ENCODE peak calls at places on chromosomes 13 and 19, in six cellular contexts. O, G, R, N, E and U are unnamed samples.

GRCh38 chr13:73572824-73573223 is 514.0 kb downstream of the KLF5 start:
- DNase-seq in O (no peak), G (no peak), R (no peak), N (no peak), E (no peak), U (no peak)

GRCh38 chr13:109400192-109400591 is 386.2 kb downstream of the IRS2 start:
- DNase-seq in O (no peak), G (no peak), R (no peak), N (no peak), E (no peak), U (no peak)

GRCh38 chr13:59094149-59094548 is 1069.6 kb downstream of the DIAPH3 start:
- DNase-seq in O (no peak), G (no peak), R (no peak), N (no peak), E (no peak), U (no peak)

GRCh38 chr13:33183431-33184130 is 102.0 kb downstream of the STARD13 start:
- DNase-seq in O (no peak), G (no peak), R (no peak), N (no peak), E (no peak), U (no peak)

GRCh38 chr19:44602071-44602470 is 11.3 kb upstream of the IGSF23 start:
- DNase-seq in O (no peak), G (no peak), R (no peak), N (no peak), E (no peak), U (no peak)

GRCh38 chr13:39527961-39528720 is 74.9 kb downstream of the LHFPL6 start:
- DNase-seq in O (peak), G (peak), R (peak), N (peak), E (peak), U (peak)

GRCh38 chr19:55301459-55302331 is 17.9 kb downstream of the BRSK1 start:
- DNase-seq in O (no peak), G (peak), R (peak), N (peak), E (peak), U (peak)

GRCh38 chr13:38176664-38177063 is 173.0 kb upstream of the UFM1 start:
- DNase-seq in O (no peak), G (no peak), R (no peak), N (no peak), E (no peak), U (no peak)

GRCh38 chr13:30832845-30833332 is 73.2 kb upstream of the MEDAG start:
- DNase-seq in O (no peak), G (peak), R (peak), N (peak), E (no peak), U (no peak)

GRCh38 chr19:5953680-5954213 is 24.2 kb downstream of the RANBP3 start:
- DNase-seq in O (no peak), G (no peak), R (no peak), N (no peak), E (no peak), U (no peak)

GRCh38 chr19:44848805-44849457 is 2.8 kb downstream of the NECTIN2 start:
- DNase-seq in O (no peak), G (no peak), R (peak), N (no peak), E (no peak), U (no peak)

GRCh38 chr19:48480151-48480475 is 10.9 kb downstream of the CYTH2 start:
- DNase-seq in O (no peak), G (peak), R (no peak), N (peak), E (no peak), U (no peak)

GRCh38 chr19:35267818-35268545 is 780 bp upstream of the USF2 start:
- DNase-seq in O (no peak), G (peak), R (peak), N (peak), E (no peak), U (no peak)

GRCh38 chr19:703651-704446 is 4.9 kb upstream of the PALM start:
- DNase-seq in O (no peak), G (peak), R (peak), N (peak), E (peak), U (no peak)

GRCh38 chr13:48038763-48039162 is 1.2 kb downstream of the NUDT15 start:
- DNase-seq in O (no peak), G (no peak), R (peak), N (no peak), E (no peak), U (no peak)

GRCh38 chr19:55986487-55986886 is at the start of gene NLRP5:
- DNase-seq in O (no peak), G (no peak), R (no peak), N (no peak), E (no peak), U (no peak)

GRCh38 chr19:19662866-19663291 is 597 bp downstream of the ATP13A1 start:
- DNase-seq in O (no peak), G (no peak), R (no peak), N (no peak), E (no peak), U (no peak)

GRCh38 chr13:98839826-98840769 is 87.6 kb upstream of the SLC15A1 start:
- DNase-seq in O (no peak), G (peak), R (peak), N (peak), E (no peak), U (peak)

GRCh38 chr13:108987488-108987887 is 358.1 kb downstream of the MYO16 start:
- DNase-seq in O (peak), G (no peak), R (no peak), N (peak), E (peak), U (no peak)

GRCh38 chr19:58399903-58400637 is 4.6 kb downstream of the RNF225 start:
- DNase-seq in O (no peak), G (no peak), R (peak), N (no peak), E (no peak), U (no peak)

GRCh38 chr13:42615691-42616090 is 41.7 kb downstream of the TNFSF11 start:
- DNase-seq in O (no peak), G (no peak), R (no peak), N (no peak), E (peak), U (no peak)

GRCh38 chr13:35966024-35966423 is 165.2 kb downstream of the DCLK1 start:
- DNase-seq in O (no peak), G (no peak), R (no peak), N (peak), E (no peak), U (no peak)

GRCh38 chr19:37251308-37252229 is 33.6 kb downstream of the ZNF383 start:
- DNase-seq in O (peak), G (peak), R (peak), N (peak), E (peak), U (peak)

GRCh38 chr19:45816236-45817009 is 1.3 kb upstream of the RSPH6A start:
- DNase-seq in O (no peak), G (no peak), R (peak), N (no peak), E (no peak), U (no peak)

GRCh38 chr19:33293255-33294057 is 8.9 kb downstream of the CEBPA start:
- DNase-seq in O (peak), G (peak), R (no peak), N (peak), E (no peak), U (peak)

GRCh38 chr19:4376991-4377781 is 23.2 kb downstream of the SH3GL1 start:
- DNase-seq in O (no peak), G (peak), R (no peak), N (no peak), E (no peak), U (no peak)

GRCh38 chr19:38204096-38204495 is 19.9 kb downstream of the DPF1 start:
- DNase-seq in O (no peak), G (no peak), R (no peak), N (no peak), E (no peak), U (no peak)

GRCh38 chr19:50205681-50206138 is 2.3 kb downstream of the MYH14 start:
- DNase-seq in O (no peak), G (no peak), R (no peak), N (no peak), E (no peak), U (no peak)

GRCh38 chr13:95568131-95568530 is 15.6 kb downstream of the CLDN10 start:
- DNase-seq in O (no peak), G (no peak), R (no peak), N (peak), E (no peak), U (no peak)

GRCh38 chr19:39409207-39409885 is 2.7 kb downstream of the ZFP36 start:
- DNase-seq in O (no peak), G (peak), R (peak), N (no peak), E (no peak), U (no peak)

GRCh38 chr13:110008816-110009215 is 222.4 kb upstream of the IRS2 start:
- DNase-seq in O (no peak), G (no peak), R (no peak), N (no peak), E (no peak), U (no peak)

GRCh38 chr19:47075941-47076340 is 27.5 kb upstream of the TMEM160 start:
- DNase-seq in O (no peak), G (no peak), R (no peak), N (no peak), E (no peak), U (no peak)

GRCh38 chr19:28184997-28185396 is 1028.0 kb downstream of the UQCRFS1 start:
- DNase-seq in O (no peak), G (no peak), R (no peak), N (peak), E (no peak), U (peak)

GRCh38 chr19:45591004-45591637 is 6.5 kb upstream of the OPA3 start:
- DNase-seq in O (no peak), G (peak), R (peak), N (no peak), E (no peak), U (no peak)

GRCh38 chr19:17281391-17282304 is at the start of gene ANKLE1:
- DNase-seq in O (no peak), G (no peak), R (peak), N (no peak), E (no peak), U (no peak)

GRCh38 chr19:17279436-17279835 is 2.3 kb upstream of the ANKLE1 start:
- DNase-seq in O (no peak), G (no peak), R (peak), N (no peak), E (no peak), U (no peak)

GRCh38 chr19:17285415-17286135 is 3.9 kb downstream of the ANKLE1 start:
- DNase-seq in O (no peak), G (no peak), R (no peak), N (no peak), E (no peak), U (no peak)

GRCh38 chr19:17283504-17283996 is 1.8 kb downstream of the ANKLE1 start:
- DNase-seq in O (no peak), G (no peak), R (no peak), N (no peak), E (no peak), U (no peak)

GRCh38 chr19:17282488-17283256 is 971 bp downstream of the ANKLE1 start:
- DNase-seq in O (no peak), G (peak), R (peak), N (peak), E (peak), U (peak)
- H3K4me3 ChIP-seq in O (peak), G (peak), R (peak), N (peak), E (peak), U (peak)

GRCh38 chr13:49652691-49653305 is 24.5 kb downstream of the ARL11 start:
- DNase-seq in O (no peak), G (peak), R (peak), N (no peak), E (no peak), U (no peak)
- TF ChIP-seq CTCF in O (peak), G (peak), R (peak), N (peak), E (peak), U (peak)

GRCh38 chr19:13120817-13121216 is 2.8 kb downstream of the NACC1 start:
- DNase-seq in O (no peak), G (no peak), R (no peak), N (peak), E (no peak), U (no peak)

GRCh38 chr19:13117772-13118423 is at the start of gene NACC1:
- DNase-seq in O (no peak), G (peak), R (peak), N (peak), E (peak), U (peak)

GRCh38 chr19:13118424-13119193 is 545 bp downstream of the NACC1 start:
- DNase-seq in O (no peak), G (peak), R (peak), N (no peak), E (no peak), U (no peak)

GRCh38 chr19:13121551-13122274 is 3.6 kb downstream of the NACC1 start:
- DNase-seq in O (no peak), G (no peak), R (no peak), N (no peak), E (no peak), U (no peak)

GRCh38 chr19:13119654-13120053 is 1.6 kb downstream of the NACC1 start:
- DNase-seq in O (no peak), G (no peak), R (no peak), N (no peak), E (no peak), U (no peak)
- H3K4me3 ChIP-seq in O (peak), G (peak), R (peak), N (peak), E (peak), U (peak)

GRCh38 chr19:41690801-41691065 is 2.7 kb upstream of the CEACAM7 start:
- DNase-seq in O (no peak), G (no peak), R (no peak), N (no peak), E (no peak), U (no peak)
- TF ChIP-seq CTCF in O (no peak), G (no peak), R (no peak), N (no peak), E (no peak), U (no peak)